ENCODE peak calls at places on chromosome 6, in four cellular contexts. J, S, A and H are unnamed samples.

GRCh38 chr6:317068-317451 is 24.8 kb downstream of the DUSP22 start:
- DNase-seq in A (no peak), J (no peak), S (no peak), H (no peak)

GRCh38 chr6:56863366-56863765 is 91.5 kb upstream of the BEND6 start:
- DNase-seq in A (no peak), J (no peak), S (no peak), H (peak; percentile 85)

GRCh38 chr6:111764238-111765182 is 108.7 kb downstream of the FYN start:
- DNase-seq in S (no peak), J (peak; percentile 47), A (no peak), H (no peak)

GRCh38 chr6:134288538-134289203 is 29.2 kb downstream of the SGK1 start:
- DNase-seq in J (peak; percentile 9), A (no peak), S (peak; percentile 70), H (peak; percentile 99)

GRCh38 chr6:84553527-84553926 is 210.9 kb downstream of the TBX18 start:
- DNase-seq in J (no peak), S (no peak), A (no peak), H (no peak)

GRCh38 chr6:75930954-75931689 is 141.3 kb downstream of the IMPG1 start:
- DNase-seq in J (no peak), S (no peak), A (no peak), H (no peak)

GRCh38 chr6:30542404-30542725 is 13.9 kb downstream of the GNL1 start:
- DNase-seq in J (peak; percentile 51), S (no peak), A (no peak), H (no peak)

GRCh38 chr6:43060034-43060754 is 763 bp downstream of the KLC4 start:
- DNase-seq in A (no peak), S (peak; percentile 34), J (no peak), H (peak; percentile 53)

GRCh38 chr6:25012657-25013056 is 76.9 kb upstream of the RIPOR2 start:
- DNase-seq in J (no peak), S (no peak), A (no peak), H (no peak)

GRCh38 chr6:132643547-132643946 is 15.4 kb downstream of the TAAR1 start:
- DNase-seq in S (no peak), A (no peak), J (no peak), H (no peak)